ENCODE peak calls at places on chromosomes 2 and 18, in seven cellular contexts. One of them, this sample, is unnamed.
A peak's percentile ranks its signal among the peaks of the same experiment; 100 is the strongest.

GRCh38 chr2:67290451-67290991 is 106.6 kb upstream of the ETAA1 start:
- DNase-seq in HepG2: no peak
- DNase-seq in SK-N-SH: no peak
- DNase-seq in suprapubic skin: no peak
- DNase-seq in spleen: no peak
- DNase-seq in HCT116: peak; percentile 3
- DNase-seq in Panc1: no peak
- DNase-seq in this sample: no peak

GRCh38 chr18:51030537-51031258 is 685 bp downstream of the SMAD4 start:
- DNase-seq in HepG2: peak; percentile 41
- DNase-seq in SK-N-SH: peak; percentile 90
- DNase-seq in suprapubic skin: peak; percentile 87
- DNase-seq in spleen: peak; percentile 95
- DNase-seq in HCT116: no peak
- DNase-seq in Panc1: no peak
- DNase-seq in this sample: peak; percentile 79

GRCh38 chr18:12092398-12093229 is 1.0 kb upstream of the ANKRD62 start:
- DNase-seq in HepG2: peak; percentile 60
- DNase-seq in SK-N-SH: peak; percentile 65
- DNase-seq in suprapubic skin: no peak
- DNase-seq in spleen: no peak
- DNase-seq in HCT116: peak; percentile 13
- DNase-seq in Panc1: no peak
- DNase-seq in this sample: peak; percentile 20

GRCh38 chr2:54673501-54673998 is 49.9 kb upstream of the EML6 start:
- DNase-seq in HepG2: no peak
- DNase-seq in SK-N-SH: no peak
- DNase-seq in suprapubic skin: peak; percentile 94
- DNase-seq in spleen: peak; percentile 90
- DNase-seq in HCT116: no peak
- DNase-seq in Panc1: no peak
- DNase-seq in this sample: peak; percentile 90

GRCh38 chr2:102410952-102411351 is 12.0 kb upstream of the IL18RAP start:
- DNase-seq in HepG2: no peak
- DNase-seq in SK-N-SH: no peak
- DNase-seq in suprapubic skin: no peak
- DNase-seq in spleen: no peak
- DNase-seq in HCT116: no peak
- DNase-seq in Panc1: no peak
- DNase-seq in this sample: no peak

GRCh38 chr2:88180594-88181240 is 10.6 kb downstream of the THNSL2 start:
- DNase-seq in HepG2: no peak
- DNase-seq in SK-N-SH: no peak
- DNase-seq in suprapubic skin: no peak
- DNase-seq in spleen: no peak
- DNase-seq in HCT116: no peak
- DNase-seq in Panc1: no peak
- DNase-seq in this sample: no peak

GRCh38 chr2:231554327-231554726 is 24.1 kb upstream of the NMUR1 start:
- DNase-seq in HepG2: no peak
- DNase-seq in SK-N-SH: no peak
- DNase-seq in suprapubic skin: no peak
- DNase-seq in spleen: no peak
- DNase-seq in HCT116: no peak
- DNase-seq in Panc1: no peak
- DNase-seq in this sample: no peak

GRCh38 chr2:205684871-205685313 is 2.6 kb downstream of the NRP2 start:
- DNase-seq in HepG2: no peak
- DNase-seq in SK-N-SH: no peak
- DNase-seq in suprapubic skin: no peak
- DNase-seq in spleen: no peak
- DNase-seq in HCT116: no peak
- DNase-seq in Panc1: no peak
- DNase-seq in this sample: peak; percentile 89

GRCh38 chr2:67384115-67384823 is 12.9 kb upstream of the ETAA1 start:
- DNase-seq in HepG2: no peak
- DNase-seq in SK-N-SH: no peak
- DNase-seq in suprapubic skin: no peak
- DNase-seq in spleen: no peak
- DNase-seq in HCT116: no peak
- DNase-seq in Panc1: no peak
- DNase-seq in this sample: no peak

GRCh38 chr18:43952398-43952797 is 675.1 kb upstream of the SYT4 start:
- DNase-seq in HepG2: no peak
- DNase-seq in SK-N-SH: no peak
- DNase-seq in suprapubic skin: no peak
- DNase-seq in spleen: no peak
- DNase-seq in HCT116: no peak
- DNase-seq in Panc1: no peak
- DNase-seq in this sample: no peak

GRCh38 chr18:58025733-58026132 is 18.3 kb upstream of the NEDD4L start:
- DNase-seq in HepG2: no peak
- DNase-seq in SK-N-SH: no peak
- DNase-seq in suprapubic skin: no peak
- DNase-seq in spleen: no peak
- DNase-seq in HCT116: no peak
- DNase-seq in Panc1: no peak
- DNase-seq in this sample: no peak

GRCh38 chr2:381919-382833 is 94.3 kb upstream of the ALKAL2 start:
- DNase-seq in HepG2: no peak
- DNase-seq in SK-N-SH: no peak
- DNase-seq in suprapubic skin: peak; percentile 38
- DNase-seq in spleen: no peak
- DNase-seq in HCT116: no peak
- DNase-seq in Panc1: no peak
- DNase-seq in this sample: no peak

GRCh38 chr2:241815477-241816430 is 6.8 kb downstream of the NEU4 start:
- DNase-seq in HepG2: no peak
- DNase-seq in SK-N-SH: peak; percentile 29
- DNase-seq in suprapubic skin: peak; percentile 72
- DNase-seq in spleen: peak; percentile 41
- DNase-seq in HCT116: no peak
- DNase-seq in Panc1: no peak
- DNase-seq in this sample: peak; percentile 78

GRCh38 chr2:216318470-216318869 is 53.8 kb downstream of the MARCHF4 start:
- DNase-seq in HepG2: no peak
- DNase-seq in SK-N-SH: no peak
- DNase-seq in suprapubic skin: no peak
- DNase-seq in spleen: no peak
- DNase-seq in HCT116: no peak
- DNase-seq in Panc1: no peak
- DNase-seq in this sample: no peak

GRCh38 chr18:63783394-63783793 is 8.2 kb downstream of the SERPINB7 start:
- DNase-seq in HepG2: no peak
- DNase-seq in SK-N-SH: no peak
- DNase-seq in suprapubic skin: no peak
- DNase-seq in spleen: no peak
- DNase-seq in HCT116: peak; percentile 39
- DNase-seq in Panc1: no peak
- DNase-seq in this sample: no peak

GRCh38 chr2:133266075-133266925 is 302.0 kb downstream of the NCKAP5 start:
- DNase-seq in HepG2: no peak
- DNase-seq in SK-N-SH: peak; percentile 70
- DNase-seq in suprapubic skin: no peak
- DNase-seq in spleen: no peak
- DNase-seq in HCT116: no peak
- DNase-seq in Panc1: no peak
- DNase-seq in this sample: peak; percentile 81

GRCh38 chr18:76353046-76353445 is 142.0 kb downstream of the ZNF516 start:
- DNase-seq in HepG2: no peak
- DNase-seq in SK-N-SH: no peak
- DNase-seq in suprapubic skin: no peak
- DNase-seq in spleen: no peak
- DNase-seq in HCT116: no peak
- DNase-seq in Panc1: no peak
- DNase-seq in this sample: no peak

GRCh38 chr2:65067806-65068553 is 11.8 kb downstream of the CEP68 start:
- DNase-seq in HepG2: no peak
- DNase-seq in SK-N-SH: no peak
- DNase-seq in suprapubic skin: no peak
- DNase-seq in spleen: no peak
- DNase-seq in HCT116: no peak
- DNase-seq in Panc1: no peak
- DNase-seq in this sample: no peak

GRCh38 chr2:64402876-64403275 is 51.1 kb upstream of the LGALSL start:
- DNase-seq in HepG2: no peak
- DNase-seq in SK-N-SH: no peak
- DNase-seq in suprapubic skin: no peak
- DNase-seq in spleen: no peak
- DNase-seq in HCT116: no peak
- DNase-seq in Panc1: no peak
- DNase-seq in this sample: no peak

GRCh38 chr2:64112016-64112415 is 32.2 kb downstream of the PELI1 start:
- DNase-seq in HepG2: no peak
- DNase-seq in SK-N-SH: no peak
- DNase-seq in suprapubic skin: no peak
- DNase-seq in spleen: no peak
- DNase-seq in HCT116: no peak
- DNase-seq in Panc1: no peak
- DNase-seq in this sample: no peak

GRCh38 chr18:38297910-38298309 is 732.3 kb upstream of the CELF4 start:
- DNase-seq in HepG2: no peak
- DNase-seq in SK-N-SH: peak; percentile 78
- DNase-seq in suprapubic skin: no peak
- DNase-seq in spleen: no peak
- DNase-seq in HCT116: no peak
- DNase-seq in Panc1: no peak
- DNase-seq in this sample: no peak

GRCh38 chr2:190405995-190406394 is 2.2 kb upstream of the MFSD6 start:
- DNase-seq in HepG2: no peak
- DNase-seq in SK-N-SH: no peak
- DNase-seq in suprapubic skin: no peak
- DNase-seq in spleen: no peak
- DNase-seq in HCT116: no peak
- DNase-seq in Panc1: no peak
- DNase-seq in this sample: no peak

GRCh38 chr2:17196380-17196779 is 321.9 kb downstream of the RAD51AP2 start:
- DNase-seq in HepG2: no peak
- DNase-seq in SK-N-SH: no peak
- DNase-seq in suprapubic skin: no peak
- DNase-seq in spleen: no peak
- DNase-seq in HCT116: no peak
- DNase-seq in Panc1: no peak
- DNase-seq in this sample: no peak

GRCh38 chr18:74040459-74041332 is 106.9 kb downstream of the FBXO15 start:
- DNase-seq in HepG2: peak; percentile 28
- DNase-seq in SK-N-SH: peak; percentile 50
- DNase-seq in suprapubic skin: no peak
- DNase-seq in spleen: peak; percentile 84
- DNase-seq in HCT116: peak; percentile 4
- DNase-seq in Panc1: no peak
- DNase-seq in this sample: peak; percentile 87

GRCh38 chr2:56580242-56580641 is 396.5 kb downstream of the CCDC85A start:
- DNase-seq in HepG2: no peak
- DNase-seq in SK-N-SH: no peak
- DNase-seq in suprapubic skin: no peak
- DNase-seq in spleen: no peak
- DNase-seq in HCT116: no peak
- DNase-seq in Panc1: no peak
- DNase-seq in this sample: no peak

DNA sequence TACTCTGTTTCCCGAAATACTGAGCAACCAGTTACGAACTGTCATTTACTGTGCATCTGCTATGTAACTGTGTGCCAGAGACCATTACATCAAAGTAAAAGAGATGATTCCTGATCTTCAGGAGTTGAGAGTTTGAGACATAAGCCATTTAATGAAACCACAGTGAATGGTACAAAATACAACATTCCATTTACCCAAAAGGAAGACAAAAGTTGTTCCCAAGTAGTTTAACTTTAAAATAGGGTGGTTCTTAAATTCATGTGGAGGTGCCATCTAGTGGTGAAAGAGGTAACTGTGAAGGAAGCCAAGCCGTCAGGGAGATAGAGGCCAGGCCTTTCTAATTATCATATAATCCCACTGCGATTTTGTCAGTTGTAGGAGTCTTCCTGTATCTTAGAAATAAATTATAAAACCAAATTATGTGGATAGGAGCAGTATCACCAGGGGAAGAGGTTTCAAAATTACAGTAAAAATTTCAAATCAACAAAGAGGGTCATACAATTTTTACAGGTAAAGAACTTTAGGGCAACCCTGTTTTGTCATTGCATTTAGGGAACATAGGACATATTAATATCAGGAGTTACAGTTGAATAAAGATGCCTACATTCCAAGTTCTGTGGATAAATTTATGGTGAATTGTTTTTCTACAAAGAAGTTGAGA is 67.7 kb downstream of the EPAS1 start:
- DNase-seq in HepG2: peak; percentile 57
- DNase-seq in SK-N-SH: peak; percentile 80
- DNase-seq in suprapubic skin: no peak
- DNase-seq in spleen: no peak
- DNase-seq in HCT116: peak; percentile 16
- DNase-seq in Panc1: peak; percentile 42
- DNase-seq in this sample: no peak
- TF ChIP-seq POLR2AphosphoS5 in HepG2: no peak
- TF ChIP-seq POLR2AphosphoS5 in SK-N-SH: no peak
- TF ChIP-seq POLR2AphosphoS5 in suprapubic skin: no peak
- TF ChIP-seq POLR2AphosphoS5 in spleen: no peak
- TF ChIP-seq POLR2AphosphoS5 in HCT116: no peak
- TF ChIP-seq POLR2AphosphoS5 in Panc1: no peak
- TF ChIP-seq POLR2AphosphoS5 in this sample: no peak

GRCh38 chr2:165141601-165142000 is 62.2 kb downstream of the SCN3A start:
- DNase-seq in HepG2: no peak
- DNase-seq in SK-N-SH: no peak
- DNase-seq in suprapubic skin: no peak
- DNase-seq in spleen: no peak
- DNase-seq in HCT116: no peak
- DNase-seq in Panc1: no peak
- DNase-seq in this sample: no peak
- TF ChIP-seq CTCF in HepG2: no peak
- TF ChIP-seq CTCF in SK-N-SH: peak; percentile 53
- TF ChIP-seq CTCF in suprapubic skin: no peak
- TF ChIP-seq CTCF in spleen: no peak
- TF ChIP-seq CTCF in HCT116: peak; percentile 19
- TF ChIP-seq CTCF in Panc1: peak; percentile 7
- TF ChIP-seq CTCF in this sample: no peak

DNA sequence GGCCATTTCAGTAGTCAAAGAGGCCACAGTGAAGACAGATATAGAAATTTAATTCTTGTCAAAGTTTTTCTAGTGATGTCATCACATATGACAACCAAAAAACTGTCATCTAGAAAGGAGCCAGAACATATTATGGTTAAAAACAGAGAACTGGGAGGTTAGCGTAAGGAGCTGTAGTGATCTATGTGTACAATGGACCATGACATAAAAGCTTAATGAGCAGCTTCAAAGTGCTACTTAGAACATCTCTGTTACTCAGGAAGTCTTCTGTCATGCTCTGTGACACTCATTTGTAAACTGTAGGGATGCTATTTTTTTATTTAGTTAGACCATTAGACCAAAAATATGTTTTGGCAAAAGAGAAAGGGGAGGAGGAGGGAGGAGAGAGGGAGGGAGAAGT is 57.3 kb downstream of the CMPK2 start:
- DNase-seq in HepG2: no peak
- DNase-seq in SK-N-SH: no peak
- DNase-seq in suprapubic skin: no peak
- DNase-seq in spleen: no peak
- DNase-seq in HCT116: no peak
- DNase-seq in Panc1: no peak
- DNase-seq in this sample: no peak
- H3K27ac ChIP-seq in HepG2: no peak overlapping the region
- H3K27ac ChIP-seq in SK-N-SH: no peak overlapping the region
- H3K27ac ChIP-seq in suprapubic skin: no peak overlapping the region
- H3K27ac ChIP-seq in spleen: no peak overlapping the region
- H3K27ac ChIP-seq in HCT116: no peak overlapping the region
- H3K27ac ChIP-seq in Panc1: no peak overlapping the region
- H3K27ac ChIP-seq in this sample: no peak overlapping the region

GRCh38 chr2:20449501-20450200 is 2.8 kb downstream of the RHOB start:
- DNase-seq in HepG2: peak; percentile 79
- DNase-seq in SK-N-SH: no peak
- DNase-seq in suprapubic skin: no peak
- DNase-seq in spleen: no peak
- DNase-seq in HCT116: no peak
- DNase-seq in Panc1: no peak
- DNase-seq in this sample: no peak
- TF ChIP-seq POLR2AphosphoS5 in HepG2: peak; percentile 79
- TF ChIP-seq POLR2AphosphoS5 in SK-N-SH: no peak
- TF ChIP-seq POLR2AphosphoS5 in suprapubic skin: no peak
- TF ChIP-seq POLR2AphosphoS5 in spleen: no peak
- TF ChIP-seq POLR2AphosphoS5 in HCT116: peak; percentile 43
- TF ChIP-seq POLR2AphosphoS5 in Panc1: peak; percentile 24
- TF ChIP-seq POLR2AphosphoS5 in this sample: peak; percentile 42

This sample was measured in upper lobe of left lung.